ENCODE peak calls at places on chromosomes 6 and 20, in five cellular contexts. One of them, this sample, is unnamed.

GRCh38 chr6:161226005-161226964 is 47.6 kb downstream of the AGPAT4 start:
- DNase-seq in GM20000: peak
- DNase-seq in NCI-H345: no peak
- DNase-seq in GM12878: no peak
- DNase-seq in mesothelial cell of epicardium: no peak
- DNase-seq in this sample: peak

GRCh38 chr6:164825386-164825785 is 484.0 kb downstream of the C6orf118 start:
- DNase-seq in GM20000: no peak
- DNase-seq in NCI-H345: no peak
- DNase-seq in mesothelial cell of epicardium: no peak
- DNase-seq in GM12878: no peak
- DNase-seq in this sample: no peak

GRCh38 chr6:30071081-30071818 is 4.3 kb downstream of the PPP1R11 start:
- DNase-seq in GM12878: no peak
- DNase-seq in GM20000: peak
- DNase-seq in mesothelial cell of epicardium: peak
- DNase-seq in NCI-H345: no peak
- DNase-seq in this sample: no peak

GRCh38 chr6:142802124-142802523 is 142.9 kb downstream of the HIVEP2 start:
- DNase-seq in GM12878: no peak
- DNase-seq in GM20000: no peak
- DNase-seq in NCI-H345: no peak
- DNase-seq in mesothelial cell of epicardium: no peak
- DNase-seq in this sample: no peak

GRCh38 chr6:158669145-158670035 is 19.5 kb downstream of the SYTL3 start:
- DNase-seq in mesothelial cell of epicardium: no peak
- DNase-seq in GM20000: no peak
- DNase-seq in GM12878: no peak
- DNase-seq in NCI-H345: no peak
- DNase-seq in this sample: no peak

GRCh38 chr20:10447028-10447427 is 11.9 kb downstream of the SLX4IP start:
- DNase-seq in GM20000: peak
- DNase-seq in mesothelial cell of epicardium: no peak
- DNase-seq in NCI-H345: no peak
- DNase-seq in GM12878: peak
- DNase-seq in this sample: peak

GRCh38 chr6:42347456-42347855 is 104.3 kb downstream of the TRERF1 start:
- DNase-seq in GM20000: no peak
- DNase-seq in mesothelial cell of epicardium: no peak
- DNase-seq in NCI-H345: no peak
- DNase-seq in GM12878: no peak
- DNase-seq in this sample: no peak

GRCh38 chr20:58651548-58651822 is 402 bp downstream of the STX16 start:
- DNase-seq in GM20000: no peak
- DNase-seq in GM12878: no peak
- DNase-seq in NCI-H345: peak
- DNase-seq in mesothelial cell of epicardium: peak
- DNase-seq in this sample: no peak

GRCh38 chr20:24257171-24257570 is 212.3 kb upstream of the SYNDIG1 start:
- DNase-seq in GM12878: no peak
- DNase-seq in NCI-H345: no peak
- DNase-seq in GM20000: no peak
- DNase-seq in mesothelial cell of epicardium: no peak
- DNase-seq in this sample: no peak

GRCh38 chr20:62083312-62083711 is 17.6 kb upstream of the TAF4 start:
- DNase-seq in mesothelial cell of epicardium: no peak
- DNase-seq in NCI-H345: no peak
- DNase-seq in GM12878: no peak
- DNase-seq in GM20000: no peak
- DNase-seq in this sample: no peak

GRCh38 chr6:163494279-163494727 is 79.8 kb downstream of the QKI start:
- DNase-seq in GM12878: no peak
- DNase-seq in NCI-H345: no peak
- DNase-seq in GM20000: no peak
- DNase-seq in mesothelial cell of epicardium: no peak
- DNase-seq in this sample: no peak

GRCh38 chr6:106692112-106692822 is 62.9 kb downstream of the QRSL1 start:
- DNase-seq in mesothelial cell of epicardium: no peak
- DNase-seq in GM12878: no peak
- DNase-seq in GM20000: no peak
- DNase-seq in NCI-H345: peak
- DNase-seq in this sample: no peak

GRCh38 chr6:41935190-41935569 is 6.4 kb downstream of the CCND3 start:
- DNase-seq in GM20000: no peak
- DNase-seq in NCI-H345: no peak
- DNase-seq in mesothelial cell of epicardium: no peak
- DNase-seq in GM12878: no peak
- DNase-seq in this sample: no peak

GRCh38 chr20:19143890-19144289 is 68.6 kb upstream of the SLC24A3 start:
- DNase-seq in GM12878: no peak
- DNase-seq in mesothelial cell of epicardium: no peak
- DNase-seq in GM20000: no peak
- DNase-seq in NCI-H345: no peak
- DNase-seq in this sample: no peak

GRCh38 chr6:136668571-136668970 is 118.3 kb upstream of the MAP7 start:
- DNase-seq in GM12878: no peak
- DNase-seq in NCI-H345: no peak
- DNase-seq in GM20000: no peak
- DNase-seq in mesothelial cell of epicardium: no peak
- DNase-seq in this sample: no peak

GRCh38 chr20:56247954-56248782 is at the start of gene MC3R:
- DNase-seq in NCI-H345: peak
- DNase-seq in GM12878: no peak
- DNase-seq in GM20000: peak
- DNase-seq in mesothelial cell of epicardium: no peak
- DNase-seq in this sample: peak

GRCh38 chr6:137767931-137768690 is 98.9 kb upstream of the TNFAIP3 start:
- DNase-seq in NCI-H345: no peak
- DNase-seq in GM12878: peak
- DNase-seq in mesothelial cell of epicardium: no peak
- DNase-seq in GM20000: peak
- DNase-seq in this sample: peak

GRCh38 chr6:32785781-32786533 is 22.6 kb upstream of the HLA-DQB2 start:
- DNase-seq in GM12878: peak
- DNase-seq in mesothelial cell of epicardium: no peak
- DNase-seq in GM20000: peak
- DNase-seq in NCI-H345: peak
- DNase-seq in this sample: peak

GRCh38 chr6:786946-787763 is 94.2 kb upstream of the EXOC2 start:
- DNase-seq in mesothelial cell of epicardium: no peak
- DNase-seq in GM12878: no peak
- DNase-seq in GM20000: peak
- DNase-seq in NCI-H345: no peak
- DNase-seq in this sample: peak

GRCh38 chr20:43667341-43668132 is 623 bp downstream of the MYBL2 start:
- DNase-seq in GM12878: no peak
- DNase-seq in mesothelial cell of epicardium: no peak
- DNase-seq in GM20000: peak
- DNase-seq in NCI-H345: peak
- DNase-seq in this sample: no peak

GRCh38 chr6:69732640-69733039 is 64.2 kb downstream of the LMBRD1 start:
- DNase-seq in NCI-H345: no peak
- DNase-seq in mesothelial cell of epicardium: no peak
- DNase-seq in GM12878: peak
- DNase-seq in GM20000: peak
- DNase-seq in this sample: peak

GRCh38 chr20:64133951-64134407 is 26.6 kb upstream of the NPBWR2 start:
- DNase-seq in mesothelial cell of epicardium: peak
- DNase-seq in GM20000: no peak
- DNase-seq in NCI-H345: no peak
- DNase-seq in GM12878: no peak
- DNase-seq in this sample: no peak

GRCh38 chr20:52998268-52998667 is 26.1 kb downstream of the TSHZ2 start:
- DNase-seq in mesothelial cell of epicardium: no peak
- DNase-seq in NCI-H345: no peak
- DNase-seq in GM12878: no peak
- DNase-seq in GM20000: no peak
- DNase-seq in this sample: no peak

GRCh38 chr6:26576407-26576843 is 20.3 kb upstream of the ABT1 start:
- DNase-seq in NCI-H345: no peak
- DNase-seq in GM12878: no peak
- DNase-seq in mesothelial cell of epicardium: no peak
- DNase-seq in GM20000: no peak
- DNase-seq in this sample: no peak

GRCh38 chr6:15254074-15254975 is 8.5 kb downstream of the JARID2 start:
- DNase-seq in GM20000: no peak
- DNase-seq in NCI-H345: no peak
- DNase-seq in GM12878: peak
- DNase-seq in mesothelial cell of epicardium: no peak
- DNase-seq in this sample: peak

GRCh38 chr6:41798901-41799300 is 11.4 kb downstream of the TOMM6 start:
- DNase-seq in GM12878: no peak
- DNase-seq in mesothelial cell of epicardium: no peak
- DNase-seq in GM20000: no peak
- DNase-seq in NCI-H345: no peak
- DNase-seq in this sample: no peak

GRCh38 chr20:54633903-54634302 is 158.5 kb downstream of the DOK5 start:
- DNase-seq in GM20000: peak
- DNase-seq in mesothelial cell of epicardium: no peak
- DNase-seq in NCI-H345: no peak
- DNase-seq in GM12878: peak
- DNase-seq in this sample: peak